ENCODE peak calls at places on chromosomes 1 and 21, in eight cellular contexts. W is ovary; B is colonic mucosa; A is adrenal gland; E is heart left ventricle; O is fibroblast of lung; D is CD8-positive, alpha-beta memory T cell; U is left ventricle myocardium inferior. R is an unnamed sample.

GRCh38 chr1:175072131-175072941 is 4.7 kb downstream of the TNN start:
- DNase-seq in A (no peak), B (no peak), D (no peak), O (peak; percentile 52), E (peak; percentile 62), U (peak; percentile 40), W (no peak), R (no peak)

GRCh38 chr1:20587639-20588017 is 1.3 kb upstream of the CDA start:
- DNase-seq in A (no peak), E (no peak), D (no peak), B (peak; percentile 30), W (no peak), U (no peak), O (peak; percentile 41), R (no peak)

GRCh38 chr1:32701421-32701911 is 1.1 kb downstream of the SYNC start:
- DNase-seq in O (no peak), A (peak; percentile 31), B (peak; percentile 75), D (no peak), U (peak; percentile 26), E (peak; percentile 52), W (peak; percentile 32), R (no peak)

GRCh38 chr1:18380288-18380687 is 100.4 kb upstream of the KLHDC7A start:
- DNase-seq in E (no peak), O (no peak), A (no peak), W (no peak), U (no peak), B (no peak), D (no peak), R (no peak)

GRCh38 chr1:171081220-171081993 is 9.3 kb upstream of the FMO3 start:
- DNase-seq in D (no peak), B (no peak), O (peak; percentile 87), W (no peak), E (no peak), U (no peak), A (no peak), R (peak; percentile 4)

GRCh38 chr1:97186381-97186780 is 464.8 kb downstream of the PTBP2 start:
- DNase-seq in E (no peak), D (no peak), B (no peak), U (no peak), O (peak; percentile 13), W (no peak), A (no peak), R (no peak)

GRCh38 chr1:85323770-85324169 is 47.3 kb upstream of the BCL10 start:
- DNase-seq in B (no peak), E (no peak), O (no peak), A (no peak), W (no peak), U (no peak), D (no peak), R (no peak)

GRCh38 chr1:81549588-81550127 is 251.1 kb upstream of the ADGRL2 start:
- DNase-seq in D (no peak), W (no peak), B (no peak), O (peak; percentile 72), U (no peak), A (no peak), E (no peak), R (no peak)

GRCh38 chr1:231201375-231202124 is 39.5 kb upstream of the GNPAT start:
- DNase-seq in W (no peak), E (no peak), O (no peak), A (no peak), D (no peak), B (no peak), U (no peak), R (no peak)

GRCh38 chr1:204342310-204342709 is 17.4 kb downstream of the PLEKHA6 start:
- DNase-seq in A (no peak), U (no peak), B (no peak), O (no peak), E (no peak), W (no peak), D (no peak), R (no peak)

GRCh38 chr1:189616893-189617292 is 860.8 kb downstream of the BRINP3 start:
- DNase-seq in B (no peak), D (no peak), W (no peak), U (no peak), A (no peak), O (peak; percentile 5), E (no peak), R (no peak)

GRCh38 chr1:98468111-98468717 is 193.3 kb upstream of the SNX7 start:
- DNase-seq in B (no peak), U (no peak), O (peak; percentile 83), E (no peak), D (peak; percentile 29), W (no peak), A (no peak), R (no peak)

GRCh38 chr1:41358152-41358937 is 2.9 kb upstream of the FOXO6 start:
- DNase-seq in W (peak; percentile 15), A (no peak), D (no peak), O (no peak), B (no peak), U (peak; percentile 73), E (peak; percentile 85), R (no peak)

GRCh38 chr1:230361941-230362340 is 64.2 kb downstream of the PGBD5 start:
- DNase-seq in A (no peak), U (no peak), D (no peak), B (no peak), O (no peak), W (no peak), E (no peak), R (no peak)

GRCh38 chr1:15538750-15539149 is 12.1 kb downstream of the DNAJC16 start:
- DNase-seq in W (no peak), O (no peak), A (no peak), U (no peak), D (no peak), B (no peak), E (no peak), R (no peak)

GRCh38 chr1:25103180-25103790 is 129.0 kb downstream of the SYF2 start:
- DNase-seq in O (no peak), A (no peak), B (no peak), U (no peak), D (no peak), E (no peak), W (no peak), R (no peak)

GRCh38 chr1:224267922-224268321 is 62.0 kb downstream of the NVL start:
- DNase-seq in D (no peak), O (no peak), E (no peak), W (no peak), B (no peak), A (no peak), U (no peak), R (no peak)

GRCh38 chr1:177210071-177210470 is 39.3 kb downstream of the BRINP2 start:
- DNase-seq in B (no peak), A (no peak), D (no peak), O (no peak), W (no peak), E (no peak), U (no peak), R (no peak)

GRCh38 chr1:50268049-50268448 is 155.2 kb downstream of the DMRTA2 start:
- DNase-seq in D (no peak), W (no peak), U (no peak), B (no peak), A (no peak), E (no peak), O (no peak), R (no peak)

GRCh38 chr1:5992814-5993552 is 758 bp upstream of the NPHP4 start:
- DNase-seq in D (no peak), U (no peak), W (no peak), A (no peak), E (peak; percentile 28), B (no peak), O (no peak), R (peak; percentile 44)

GRCh38 chr1:38246955-38247952 is 200.7 kb upstream of the POU3F1 start:
- DNase-seq in O (peak; percentile 56), D (no peak), E (no peak), U (no peak), W (no peak), B (peak; percentile 55), A (peak; percentile 18), R (no peak)

GRCh38 chr21:29513535-29513934 is 214.8 kb downstream of the BACH1 start:
- DNase-seq in O (no peak), W (no peak), A (no peak), B (no peak), U (no peak), E (no peak), D (no peak), R (no peak)

GRCh38 chr1:63413394-63413793 is 46.0 kb downstream of the ALG6 start:
- DNase-seq in O (no peak), D (no peak), U (no peak), B (no peak), W (no peak), E (no peak), A (no peak), R (no peak)

DNA sequence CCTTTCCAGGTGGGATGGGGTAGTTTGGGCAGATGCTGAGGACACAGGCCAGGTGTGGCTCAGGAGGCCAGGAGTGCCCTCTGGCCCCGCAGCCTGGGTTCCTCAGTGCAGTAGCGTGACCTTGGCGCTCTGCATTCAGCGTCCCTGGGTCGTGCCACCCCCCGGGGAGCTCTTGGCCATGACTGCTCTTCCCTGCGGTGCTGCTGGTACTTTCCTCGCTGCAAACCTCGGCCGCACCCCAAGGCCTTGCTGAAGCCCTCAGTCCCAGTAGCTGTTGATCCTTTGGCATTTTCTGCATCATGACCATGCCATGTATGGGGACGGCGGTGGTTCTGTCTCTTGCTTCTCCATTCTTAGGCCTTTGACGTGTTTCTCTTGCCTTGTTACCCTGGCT is 13.8 kb downstream of the SLX9 start:
- DNase-seq in O (no peak), D (no peak), U (peak; percentile 15), E (no peak), A (no peak), B (no peak), W (no peak), R (no peak)
- H3K4me1 ChIP-seq in O (peaks cover 6% of the 10 kb centered on the region), D (peaks cover 6% of the 10 kb centered on the region), U (peaks cover 94% of the 10 kb centered on the region), E (peaks cover 88% of the 10 kb centered on the region), A (peaks cover 14% of the 10 kb centered on the region), B (peaks cover 6% of the 10 kb centered on the region), W (peaks cover 5% of the 10 kb centered on the region), R (peaks cover 10% of the 10 kb centered on the region)

GRCh38 chr1:103218821-103219220 is 110.5 kb upstream of the COL11A1 start:
- DNase-seq in W (no peak), D (no peak), E (no peak), O (no peak), B (no peak), A (no peak), U (no peak), R (no peak)
- H3K27me3 ChIP-seq in W (no peaks in the 10 kb centered on the region), D (no peaks in the 10 kb centered on the region), E (no peaks in the 10 kb centered on the region), O (no peaks in the 10 kb centered on the region), B (no peaks in the 10 kb centered on the region), A (no peaks in the 10 kb centered on the region), U (no peaks in the 10 kb centered on the region), R (no peaks in the 10 kb centered on the region)

GRCh38 chr21:42228709-42229220 is 9.8 kb downstream of the ABCG1 start:
- DNase-seq in U (no peak), W (no peak), E (no peak), O (no peak), B (no peak), A (no peak), D (no peak), R (no peak)
- H3K4me1 ChIP-seq in U (peaks cover 67% of the 10 kb centered on the region), W (peaks cover 2% of the 10 kb centered on the region), E (peaks cover 69% of the 10 kb centered on the region), O (peaks cover 8% of the 10 kb centered on the region), B (peaks cover 24% of the 10 kb centered on the region), A (peaks cover 63% of the 10 kb centered on the region), D (peaks cover 62% of the 10 kb centered on the region), R (peaks cover 56% of the 10 kb centered on the region)

GRCh38 chr1:227954163-227954850 is 6.6 kb upstream of the WNT9A start:
- DNase-seq in A (no peak), U (no peak), W (no peak), E (no peak), B (no peak), O (no peak), D (no peak), R (no peak)
- H3K27me3 ChIP-seq in A (peaks cover 5% of the 10 kb centered on the region), U (peaks cover 68% of the 10 kb centered on the region), W (no peaks in the 10 kb centered on the region), E (no peaks in the 10 kb centered on the region), B (no peaks in the 10 kb centered on the region), O (no peaks in the 10 kb centered on the region), D (no peaks in the 10 kb centered on the region), R (peaks cover 23% of the 10 kb centered on the region)